ENCODE peak calls at places on chromosomes 16 and 17, in six cellular contexts. One of them, this sample, is unnamed.

GRCh38 chr16:19238386-19238785 is 47.1 kb upstream of the CLEC19A start:
- DNase-seq in mammary epithelial cell: no peak
- DNase-seq in endodermal cell: no peak
- DNase-seq in mesendoderm: no peak
- DNase-seq in colonic mucosa: no peak
- DNase-seq in OCI-LY7: no peak
- DNase-seq in this sample: no peak

GRCh38 chr17:74369221-74369620 is 1.9 kb downstream of the GPR142 start:
- DNase-seq in colonic mucosa: peak; percentile 66
- DNase-seq in mesendoderm: no peak
- DNase-seq in mammary epithelial cell: no peak
- DNase-seq in endodermal cell: peak; percentile 90
- DNase-seq in OCI-LY7: peak; percentile 38
- DNase-seq in this sample: peak; percentile 66

GRCh38 chr16:14489460-14489859 is 140.6 kb downstream of the PARN start:
- DNase-seq in mesendoderm: peak; percentile 85
- DNase-seq in colonic mucosa: no peak
- DNase-seq in endodermal cell: peak; percentile 76
- DNase-seq in OCI-LY7: peak; percentile 52
- DNase-seq in mammary epithelial cell: no peak
- DNase-seq in this sample: peak; percentile 79

GRCh38 chr17:28811594-28812135 is 30.9 kb downstream of the FAM222B start:
- DNase-seq in OCI-LY7: peak; percentile 19
- DNase-seq in colonic mucosa: peak; percentile 47
- DNase-seq in mesendoderm: peak; percentile 63
- DNase-seq in mammary epithelial cell: peak; percentile 63
- DNase-seq in endodermal cell: peak; percentile 71
- DNase-seq in this sample: peak; percentile 38

GRCh38 chr17:80889897-80890550 is 101.6 kb upstream of the CHMP6 start:
- DNase-seq in colonic mucosa: no peak
- DNase-seq in mesendoderm: no peak
- DNase-seq in mammary epithelial cell: no peak
- DNase-seq in endodermal cell: no peak
- DNase-seq in OCI-LY7: no peak
- DNase-seq in this sample: no peak

GRCh38 chr16:86525696-86526095 is 15.4 kb downstream of the FOXF1 start:
- DNase-seq in OCI-LY7: no peak
- DNase-seq in mammary epithelial cell: no peak
- DNase-seq in colonic mucosa: no peak
- DNase-seq in mesendoderm: no peak
- DNase-seq in endodermal cell: peak; percentile 22
- DNase-seq in this sample: no peak

GRCh38 chr16:30491744-30492308 is 19.3 kb downstream of the ITGAL start:
- DNase-seq in colonic mucosa: no peak
- DNase-seq in mesendoderm: peak; percentile 21
- DNase-seq in OCI-LY7: no peak
- DNase-seq in mammary epithelial cell: peak; percentile 62
- DNase-seq in endodermal cell: no peak
- DNase-seq in this sample: no peak

GRCh38 chr17:63837480-63837879 is 5.0 kb downstream of the SMARCD2 start:
- DNase-seq in OCI-LY7: no peak
- DNase-seq in endodermal cell: no peak
- DNase-seq in colonic mucosa: no peak
- DNase-seq in mesendoderm: no peak
- DNase-seq in mammary epithelial cell: no peak
- DNase-seq in this sample: no peak

GRCh38 chr16:82150569-82150968 is 19.5 kb downstream of the MPHOSPH6 start:
- DNase-seq in endodermal cell: no peak
- DNase-seq in OCI-LY7: no peak
- DNase-seq in mammary epithelial cell: no peak
- DNase-seq in mesendoderm: no peak
- DNase-seq in colonic mucosa: no peak
- DNase-seq in this sample: no peak

GRCh38 chr17:9878361-9878760 is 26.7 kb downstream of the RCVRN start:
- DNase-seq in colonic mucosa: no peak
- DNase-seq in mesendoderm: no peak
- DNase-seq in mammary epithelial cell: no peak
- DNase-seq in OCI-LY7: no peak
- DNase-seq in endodermal cell: no peak
- DNase-seq in this sample: no peak

GRCh38 chr17:58202859-58203258 is 10.3 kb downstream of the EPX start:
- DNase-seq in OCI-LY7: no peak
- DNase-seq in mammary epithelial cell: no peak
- DNase-seq in colonic mucosa: no peak
- DNase-seq in endodermal cell: no peak
- DNase-seq in mesendoderm: no peak
- DNase-seq in this sample: no peak

GRCh38 chr17:67116045-67116575 is 71.8 kb downstream of the CACNG1 start:
- DNase-seq in mesendoderm: no peak
- DNase-seq in endodermal cell: no peak
- DNase-seq in colonic mucosa: no peak
- DNase-seq in OCI-LY7: no peak
- DNase-seq in mammary epithelial cell: no peak
- DNase-seq in this sample: no peak
- H3K36me3 ChIP-seq in mesendoderm: peaks cover 3% of the 10 kb centered on the region
- H3K36me3 ChIP-seq in endodermal cell: peaks cover 91% of the 10 kb centered on the region
- H3K36me3 ChIP-seq in colonic mucosa: peaks cover 6% of the 10 kb centered on the region
- H3K36me3 ChIP-seq in OCI-LY7: peaks cover 95% of the 10 kb centered on the region
- H3K36me3 ChIP-seq in mammary epithelial cell: peaks cover 14% of the 10 kb centered on the region
- H3K36me3 ChIP-seq in this sample: no peaks in the 10 kb centered on the region

DNA sequence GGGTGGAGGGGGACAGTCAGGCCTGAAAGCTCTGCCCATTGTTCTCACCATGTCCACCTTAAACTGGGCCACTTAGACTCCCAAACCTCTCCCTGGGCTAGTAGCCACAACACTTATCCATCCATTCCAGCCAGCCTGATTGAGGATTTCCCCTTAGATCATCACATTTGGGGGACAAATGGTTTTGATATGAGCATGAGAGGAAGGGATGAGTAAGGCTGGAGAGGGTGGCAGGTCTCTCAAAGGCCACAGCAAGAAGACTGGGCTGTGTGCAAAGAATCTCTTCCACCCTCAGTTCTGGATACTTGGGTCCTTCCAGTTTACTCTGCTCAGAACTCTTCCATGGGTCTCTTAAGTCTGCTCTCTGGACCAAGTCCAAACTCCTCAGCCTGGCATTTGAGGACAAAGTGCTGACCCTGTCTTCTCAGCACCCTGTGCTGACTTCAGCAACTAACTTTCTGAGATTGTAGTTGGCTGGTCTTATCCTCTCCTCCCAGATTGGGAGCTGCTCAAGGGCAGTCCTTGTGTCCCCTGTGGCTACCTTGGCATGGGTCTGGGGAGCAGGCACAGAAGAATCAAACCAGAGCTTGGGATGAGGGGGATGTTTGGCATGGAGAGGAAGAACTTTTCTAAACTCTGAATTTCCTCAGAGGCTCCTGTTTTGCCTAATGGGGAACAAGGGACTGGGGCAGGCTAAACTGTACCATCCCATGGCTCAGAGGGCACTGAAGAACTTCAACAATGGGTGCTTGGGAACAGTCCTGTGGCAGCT is 3.2 kb upstream of the NFATC3 start:
- DNase-seq in mesendoderm: no peak
- DNase-seq in colonic mucosa: no peak
- DNase-seq in mammary epithelial cell: no peak
- DNase-seq in OCI-LY7: no peak
- DNase-seq in endodermal cell: no peak
- DNase-seq in this sample: no peak
- H3K4me1 ChIP-seq in mesendoderm: peaks cover 2% of the 10 kb centered on the region
- H3K4me1 ChIP-seq in colonic mucosa: peaks cover 32% of the 10 kb centered on the region
- H3K4me1 ChIP-seq in mammary epithelial cell: peaks cover 17% of the 10 kb centered on the region
- H3K4me1 ChIP-seq in OCI-LY7: peaks cover 66% of the 10 kb centered on the region
- H3K4me1 ChIP-seq in endodermal cell: peaks cover 12% of the 10 kb centered on the region
- H3K4me1 ChIP-seq in this sample: peaks cover 16% of the 10 kb centered on the region

GRCh38 chr17:42339221-42339620 is 49.0 kb downstream of the STAT3 start:
- DNase-seq in endodermal cell: no peak
- DNase-seq in OCI-LY7: no peak
- DNase-seq in mammary epithelial cell: no peak
- DNase-seq in colonic mucosa: no peak
- DNase-seq in mesendoderm: no peak
- DNase-seq in this sample: no peak
- H3K36me3 ChIP-seq in endodermal cell: no peaks in the 10 kb centered on the region
- H3K36me3 ChIP-seq in OCI-LY7: peaks cover 42% of the 10 kb centered on the region
- H3K36me3 ChIP-seq in mammary epithelial cell: peaks cover 21% of the 10 kb centered on the region
- H3K36me3 ChIP-seq in colonic mucosa: peaks cover 36% of the 10 kb centered on the region
- H3K36me3 ChIP-seq in mesendoderm: peaks cover 2% of the 10 kb centered on the region
- H3K36me3 ChIP-seq in this sample: peaks cover 28% of the 10 kb centered on the region

DNA sequence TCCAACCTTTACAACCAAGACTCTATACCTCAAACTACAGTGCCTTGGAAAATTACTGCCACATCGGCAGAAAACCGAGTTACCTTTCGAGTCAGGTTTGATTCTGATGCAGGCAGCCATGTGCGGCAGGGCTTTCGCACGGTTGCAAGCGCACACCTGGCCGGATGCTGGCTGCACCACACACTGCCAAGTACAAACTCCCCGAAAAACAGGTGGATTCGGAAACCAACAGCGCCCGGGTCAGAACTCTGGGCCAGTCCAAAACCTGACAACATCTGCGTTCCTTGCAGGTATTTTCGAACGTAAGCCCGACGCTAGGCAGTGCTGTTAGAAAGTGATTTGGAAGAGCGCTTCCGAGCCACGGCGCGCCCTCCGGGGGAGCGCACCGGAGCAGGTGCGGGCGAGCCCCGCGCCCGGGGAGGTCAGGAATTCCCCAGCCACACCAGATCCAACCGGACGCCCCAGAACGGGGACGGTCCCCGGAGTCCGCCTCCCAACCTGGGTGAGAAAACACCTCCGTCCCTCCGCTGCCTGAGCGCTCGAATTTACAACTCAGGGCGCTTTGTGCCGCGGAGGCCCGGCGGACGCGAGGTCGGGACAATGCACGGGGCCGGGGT is 1.2 kb downstream of the USP7 start:
- DNase-seq in colonic mucosa: peak; percentile 56
- DNase-seq in OCI-LY7: peak; percentile 94
- DNase-seq in endodermal cell: peak; percentile 71
- DNase-seq in mesendoderm: peak; percentile 39
- DNase-seq in mammary epithelial cell: peak; percentile 43
- DNase-seq in this sample: peak; percentile 69
- H3K4me1 ChIP-seq in colonic mucosa: peaks cover 31% of the 10 kb centered on the region
- H3K4me1 ChIP-seq in OCI-LY7: peaks cover 52% of the 10 kb centered on the region
- H3K4me1 ChIP-seq in endodermal cell: peaks cover 12% of the 10 kb centered on the region
- H3K4me1 ChIP-seq in mesendoderm: peaks cover 24% of the 10 kb centered on the region
- H3K4me1 ChIP-seq in mammary epithelial cell: peaks cover 28% of the 10 kb centered on the region
- H3K4me1 ChIP-seq in this sample: peaks cover 70% of the 10 kb centered on the region

DNA sequence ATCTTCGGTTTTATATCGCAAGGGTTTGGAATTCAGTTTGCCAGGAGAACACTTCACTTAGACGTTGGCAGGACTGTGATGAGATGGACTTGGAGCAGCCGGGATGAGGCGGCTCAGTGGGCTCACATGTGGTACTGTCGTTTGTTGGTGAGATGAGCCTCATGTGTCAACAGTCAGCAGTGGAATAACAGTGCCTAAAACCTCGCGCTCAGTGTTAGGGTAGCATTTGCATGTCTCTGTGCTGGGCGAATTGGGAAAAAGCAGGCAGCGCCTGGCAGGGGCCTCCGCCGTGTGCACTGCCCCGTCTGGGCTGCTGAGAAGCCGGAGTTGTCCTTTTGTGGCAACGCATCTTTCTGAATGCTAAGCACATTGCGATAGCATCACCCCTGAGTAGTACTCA is 49.7 kb downstream of the CRISPLD2 start:
- DNase-seq in OCI-LY7: no peak
- DNase-seq in mesendoderm: no peak
- DNase-seq in endodermal cell: no peak
- DNase-seq in mammary epithelial cell: no peak
- DNase-seq in colonic mucosa: no peak
- DNase-seq in this sample: no peak
- H3K36me3 ChIP-seq in OCI-LY7: no peaks in the 10 kb centered on the region
- H3K36me3 ChIP-seq in mesendoderm: no peaks in the 10 kb centered on the region
- H3K36me3 ChIP-seq in endodermal cell: peaks cover 4% of the 10 kb centered on the region
- H3K36me3 ChIP-seq in mammary epithelial cell: no peaks in the 10 kb centered on the region
- H3K36me3 ChIP-seq in colonic mucosa: no peaks in the 10 kb centered on the region
- H3K36me3 ChIP-seq in this sample: peaks cover 4% of the 10 kb centered on the region

DNA sequence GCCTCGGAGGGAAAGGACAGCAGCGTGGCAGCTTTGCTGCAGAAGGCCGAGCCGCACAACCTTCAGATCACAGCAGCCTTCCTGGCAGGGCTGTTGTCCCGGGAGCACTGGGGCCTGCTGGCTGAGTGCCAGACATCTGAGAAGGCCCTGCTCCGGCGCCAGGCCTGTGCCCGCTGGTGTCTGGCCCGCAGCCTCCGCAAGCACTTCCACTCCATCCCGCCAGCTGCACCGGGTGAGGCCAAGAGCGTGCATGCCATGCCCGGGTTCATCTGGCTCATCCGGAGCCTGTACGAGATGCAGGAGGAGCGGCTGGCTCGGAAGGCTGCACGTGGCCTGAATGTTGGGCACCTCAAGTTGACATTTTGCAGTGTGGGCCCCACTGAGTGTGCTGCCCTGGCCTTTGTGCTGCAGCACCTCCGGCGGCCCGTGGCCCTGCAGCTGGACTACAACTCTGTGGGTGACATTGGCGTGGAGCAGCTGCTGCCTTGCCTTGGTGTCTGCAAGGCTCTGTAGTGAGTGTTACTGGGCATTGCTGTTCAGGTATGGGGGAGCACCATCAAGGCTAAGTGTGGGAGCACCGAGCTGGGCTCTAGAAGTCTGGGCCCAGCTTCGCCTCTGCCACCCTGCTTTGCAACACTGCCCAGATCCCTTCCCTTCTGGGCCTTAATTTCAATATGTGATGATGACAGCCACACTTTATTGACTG is 18.6 kb downstream of the NOD2 start:
- DNase-seq in OCI-LY7: no peak
- DNase-seq in endodermal cell: no peak
- DNase-seq in mammary epithelial cell: no peak
- DNase-seq in colonic mucosa: no peak
- DNase-seq in mesendoderm: no peak
- DNase-seq in this sample: no peak
- H3K4me1 ChIP-seq in OCI-LY7: no peaks in the 10 kb centered on the region
- H3K4me1 ChIP-seq in endodermal cell: no peaks in the 10 kb centered on the region
- H3K4me1 ChIP-seq in mammary epithelial cell: no peaks in the 10 kb centered on the region
- H3K4me1 ChIP-seq in colonic mucosa: no peaks in the 10 kb centered on the region
- H3K4me1 ChIP-seq in mesendoderm: peaks cover 8% of the 10 kb centered on the region
- H3K4me1 ChIP-seq in this sample: no peaks in the 10 kb centered on the region

GRCh38 chr17:11002417-11002816 is 164.5 kb upstream of the PIRT start:
- DNase-seq in endodermal cell: no peak
- DNase-seq in colonic mucosa: no peak
- DNase-seq in mammary epithelial cell: no peak
- DNase-seq in mesendoderm: no peak
- DNase-seq in OCI-LY7: no peak
- DNase-seq in this sample: no peak
- H3K36me3 ChIP-seq in endodermal cell: no peaks in the 10 kb centered on the region
- H3K36me3 ChIP-seq in colonic mucosa: no peaks in the 10 kb centered on the region
- H3K36me3 ChIP-seq in mammary epithelial cell: no peaks in the 10 kb centered on the region
- H3K36me3 ChIP-seq in mesendoderm: no peaks in the 10 kb centered on the region
- H3K36me3 ChIP-seq in OCI-LY7: no peaks in the 10 kb centered on the region
- H3K36me3 ChIP-seq in this sample: no peaks in the 10 kb centered on the region

GRCh38 chr16:73019456-73020362 is 28.2 kb downstream of the ZFHX3 start:
- DNase-seq in mesendoderm: no peak
- DNase-seq in OCI-LY7: no peak
- DNase-seq in colonic mucosa: no peak
- DNase-seq in endodermal cell: peak; percentile 35
- DNase-seq in mammary epithelial cell: no peak
- DNase-seq in this sample: no peak

GRCh38 chr16:73017321-73017720 is 30.6 kb downstream of the ZFHX3 start:
- DNase-seq in endodermal cell: no peak
- DNase-seq in mesendoderm: no peak
- DNase-seq in OCI-LY7: no peak
- DNase-seq in colonic mucosa: no peak
- DNase-seq in mammary epithelial cell: no peak
- DNase-seq in this sample: no peak

GRCh38 chr16:73016488-73016830 is 31.5 kb downstream of the ZFHX3 start:
- DNase-seq in OCI-LY7: no peak
- DNase-seq in colonic mucosa: no peak
- DNase-seq in mesendoderm: no peak
- DNase-seq in endodermal cell: peak; percentile 5
- DNase-seq in mammary epithelial cell: no peak
- DNase-seq in this sample: no peak

GRCh38 chr16:73020409-73020884 is 27.5 kb downstream of the ZFHX3 start:
- DNase-seq in mammary epithelial cell: peak; percentile 78
- DNase-seq in endodermal cell: peak; percentile 40
- DNase-seq in colonic mucosa: peak; percentile 71
- DNase-seq in mesendoderm: no peak
- DNase-seq in OCI-LY7: no peak
- DNase-seq in this sample: no peak

GRCh38 chr16:73018796-73019455 is 29.0 kb downstream of the ZFHX3 start:
- DNase-seq in mesendoderm: no peak
- DNase-seq in colonic mucosa: no peak
- DNase-seq in mammary epithelial cell: no peak
- DNase-seq in endodermal cell: peak; percentile 22
- DNase-seq in OCI-LY7: no peak
- DNase-seq in this sample: no peak
- H3K4me1 ChIP-seq in mesendoderm: no peaks in the 10 kb centered on the region
- H3K4me1 ChIP-seq in colonic mucosa: peaks cover 6% of the 10 kb centered on the region
- H3K4me1 ChIP-seq in mammary epithelial cell: peaks cover 24% of the 10 kb centered on the region
- H3K4me1 ChIP-seq in endodermal cell: no peaks in the 10 kb centered on the region
- H3K4me1 ChIP-seq in OCI-LY7: no peaks in the 10 kb centered on the region
- H3K4me1 ChIP-seq in this sample: peaks cover 6% of the 10 kb centered on the region